ENCODE peak calls at places on chromosomes 12 and 14, in ten cellular contexts. B, X, U, I, M, T, O, C, N and Q are unnamed samples.

GRCh38 chr12:44794867-44795266 is 81.2 kb downstream of the NELL2 start:
- DNase-seq in B (no peak), X (no peak), U (no peak), I (no peak), M (no peak), T (no peak), O (no peak), C (no peak), N (no peak), Q (no peak)

GRCh38 chr14:73467377-73467776 is 9.0 kb upstream of the NUMB start:
- DNase-seq in B (peak; percentile 87), X (no peak), U (no peak), I (no peak), M (no peak), T (no peak), O (no peak), C (no peak), N (no peak), Q (no peak)

GRCh38 chr14:26917086-26917485 is 319.3 kb upstream of the NOVA1 start:
- DNase-seq in B (peak; percentile 72), X (no peak), U (peak; percentile 66), I (peak; percentile 1), M (peak; percentile 45), T (no peak), O (no peak), C (peak; percentile 40), N (peak; percentile 1), Q (no peak)

GRCh38 chr12:84913151-84913550 is 552 bp upstream of the SLC6A15 start:
- DNase-seq in B (no peak), X (no peak), U (peak; percentile 61), I (no peak), M (no peak), T (no peak), O (no peak), C (peak; percentile 10), N (peak; percentile 21), Q (no peak)

GRCh38 chr12:107223816-107224215 is 130.5 kb upstream of the CRY1 start:
- DNase-seq in B (peak; percentile 54), X (no peak), U (no peak), I (no peak), M (peak; percentile 20), T (no peak), O (no peak), C (no peak), N (no peak), Q (no peak)

GRCh38 chr14:62743569-62743968 is 301.7 kb downstream of the KCNH5 start:
- DNase-seq in B (no peak), X (no peak), U (peak; percentile 13), I (no peak), M (no peak), T (no peak), O (no peak), C (no peak), N (no peak), Q (no peak)

GRCh38 chr12:122499991-122500684 is 594 bp downstream of the ZCCHC8 start:
- DNase-seq in B (peak; percentile 86), X (peak; percentile 16), U (peak; percentile 60), I (peak; percentile 77), M (peak; percentile 70), T (peak; percentile 53), O (peak; percentile 90), C (peak; percentile 68), N (peak; percentile 68), Q (peak; percentile 51)

GRCh38 chr12:56079729-56080555 is at the start of gene ERBB3:
- DNase-seq in B (peak; percentile 90), X (peak; percentile 71), U (peak; percentile 92), I (peak; percentile 14), M (peak; percentile 89), T (peak; percentile 38), O (peak; percentile 60), C (peak; percentile 94), N (peak; percentile 84), Q (peak; percentile 92)

GRCh38 chr12:54000774-54001114 is 783 bp downstream of the HOXC9 start:
- DNase-seq in B (no peak), X (no peak), U (no peak), I (no peak), M (no peak), T (no peak), O (no peak), C (no peak), N (no peak), Q (no peak)

GRCh38 chr12:54001283-54002187 is 1.6 kb downstream of the HOXC9 start:
- DNase-seq in B (no peak), X (no peak), U (no peak), I (no peak), M (no peak), T (no peak), O (no peak), C (no peak), N (no peak), Q (no peak)

GRCh38 chr12:53998900-53999236 is 1.1 kb upstream of the HOXC9 start:
- DNase-seq in B (no peak), X (no peak), U (no peak), I (no peak), M (no peak), T (no peak), O (no peak), C (no peak), N (no peak), Q (no peak)

GRCh38 chr12:53999596-54000104 is 311 bp upstream of the HOXC9 start:
- DNase-seq in B (peak; percentile 93), X (peak; percentile 75), U (peak; percentile 77), I (no peak), M (no peak), T (no peak), O (no peak), C (no peak), N (peak; percentile 88), Q (no peak)

DNA sequence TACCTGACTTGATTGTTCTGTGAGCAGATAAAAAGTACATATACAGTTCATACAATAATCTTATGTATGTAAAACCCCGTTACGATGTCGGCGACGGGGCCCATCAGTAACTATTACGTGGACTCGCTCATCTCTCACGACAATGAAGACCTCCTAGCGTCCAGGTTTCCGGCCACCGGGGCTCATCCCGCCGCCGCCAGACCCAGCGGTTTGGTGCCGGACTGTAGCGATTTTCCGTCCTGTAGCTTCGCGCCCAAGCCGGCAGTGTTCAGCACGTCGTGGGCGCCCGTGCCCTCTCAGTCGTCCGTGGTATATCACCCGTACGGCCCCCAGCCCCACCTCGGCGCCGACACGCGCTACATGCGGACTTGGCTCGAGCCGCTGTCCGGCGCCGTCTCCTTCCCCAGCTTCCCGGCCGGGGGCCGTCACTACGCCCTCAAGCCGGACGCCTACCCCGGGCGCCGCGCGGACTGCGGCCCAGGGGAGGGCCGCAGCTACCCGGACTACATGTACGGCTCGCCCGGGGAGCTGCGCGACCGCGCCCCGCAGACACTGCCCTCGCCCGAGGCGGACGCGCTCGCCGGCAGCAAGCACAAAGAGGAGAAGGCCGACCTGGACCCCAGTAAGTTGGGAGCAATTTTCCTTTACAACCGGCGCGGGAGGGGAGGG is at the start of gene HOXC9:
- DNase-seq in B (peak; percentile 74), X (no peak), U (no peak), I (no peak), M (no peak), T (no peak), O (no peak), C (no peak), N (peak; percentile 75), Q (no peak)
- H3K9me2 ChIP-seq in B (no peaks in the 10 kb centered on the region), X (no peaks in the 10 kb centered on the region), U (no peaks in the 10 kb centered on the region), I (no peaks in the 10 kb centered on the region), M (no peaks in the 10 kb centered on the region), T (no peaks in the 10 kb centered on the region), O (no peaks in the 10 kb centered on the region), C (no peaks in the 10 kb centered on the region), N (no peaks in the 10 kb centered on the region), Q (no peaks in the 10 kb centered on the region)

GRCh38 chr12:108566452-108566851 is 4.1 kb downstream of the ISCU start:
- DNase-seq in B (no peak), X (no peak), U (no peak), I (no peak), M (no peak), T (no peak), O (no peak), C (no peak), N (no peak), Q (no peak)

GRCh38 chr12:108568653-108569154 is 6.3 kb downstream of the ISCU start:
- DNase-seq in B (no peak), X (no peak), U (no peak), I (peak; percentile 93), M (no peak), T (peak; percentile 97), O (no peak), C (no peak), N (no peak), Q (no peak)

GRCh38 chr12:108565976-108566375 is 3.6 kb downstream of the ISCU start:
- DNase-seq in B (peak; percentile 94), X (peak; percentile 80), U (no peak), I (peak; percentile 83), M (peak; percentile 96), T (peak; percentile 93), O (peak; percentile 78), C (no peak), N (peak; percentile 63), Q (peak; percentile 83)

GRCh38 chr12:108567388-108567787 is 5.0 kb downstream of the ISCU start:
- DNase-seq in B (no peak), X (no peak), U (no peak), I (no peak), M (no peak), T (no peak), O (no peak), C (no peak), N (no peak), Q (no peak)

DNA sequence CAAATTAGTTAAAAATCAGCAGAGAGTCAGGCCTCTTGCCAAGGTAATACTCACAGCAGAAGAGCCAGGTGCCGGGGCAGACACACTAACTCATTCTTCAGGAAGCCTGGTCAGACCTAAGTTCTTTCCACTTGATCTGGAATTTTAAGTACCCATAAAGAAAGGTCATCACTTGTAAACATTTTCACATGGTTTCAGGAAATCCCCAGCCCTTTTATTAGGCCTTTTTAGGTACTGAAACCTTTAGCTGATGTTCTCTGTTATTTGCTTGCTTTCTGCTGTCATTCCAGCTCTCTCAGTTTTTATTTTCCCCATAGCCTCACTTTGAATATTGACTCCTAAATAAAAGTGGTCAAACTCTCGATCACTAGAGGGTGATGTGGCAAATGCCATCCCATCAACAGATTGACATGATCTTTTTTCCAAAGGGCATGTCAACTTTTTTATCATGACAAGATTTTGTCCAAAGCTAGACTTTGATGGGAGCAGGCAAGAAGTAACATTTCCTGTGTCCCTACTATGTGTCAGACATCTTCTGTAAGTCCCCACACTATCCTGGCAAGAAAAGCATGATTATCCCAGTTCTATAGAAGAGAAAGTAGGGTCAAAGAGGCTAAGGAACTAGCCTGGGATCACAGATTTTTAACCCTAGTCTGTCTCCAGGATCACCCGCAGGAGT is 5.7 kb downstream of the ISCU start:
- DNase-seq in B (no peak), X (no peak), U (no peak), I (peak; percentile 17), M (no peak), T (peak; percentile 77), O (no peak), C (no peak), N (no peak), Q (no peak)
- H3K4me2 ChIP-seq in B (no peak overlapping the region), X (no peak overlapping the region), U (no peak overlapping the region), I (peak overlapping the region; percentile 83), M (no peak overlapping the region), T (peak overlapping the region; percentile 91), O (no peak overlapping the region), C (no peak overlapping the region), N (no peak overlapping the region), Q (no peak overlapping the region)

GRCh38 chr14:52977798-52978197 is 26.9 kb upstream of the FERMT2 start:
- DNase-seq in B (no peak), X (no peak), U (no peak), I (no peak), M (no peak), T (no peak), O (no peak), C (no peak), N (peak; percentile 56), Q (no peak)

DNA sequence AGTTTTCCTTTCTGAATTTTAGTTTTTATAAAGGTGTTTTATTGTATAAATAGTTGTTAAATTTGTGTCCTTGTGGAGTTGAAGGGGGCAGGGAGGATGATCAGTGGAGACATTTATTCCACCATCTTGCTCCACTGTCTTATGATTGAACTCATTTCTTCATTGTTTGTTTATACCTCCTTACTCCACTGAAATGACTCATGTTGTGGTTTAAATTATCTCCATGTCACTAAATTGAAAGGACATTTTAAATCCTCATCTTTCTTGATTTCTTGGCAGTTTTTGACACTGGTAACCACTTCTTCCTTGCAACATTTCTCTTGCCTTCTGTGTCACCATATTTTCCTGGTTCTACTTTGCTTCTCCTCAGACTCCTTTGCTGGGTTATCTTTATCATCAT is 23.6 kb upstream of the FERMT2 start:
- DNase-seq in B (peak; percentile 15), X (no peak), U (no peak), I (no peak), M (peak; percentile 54), T (no peak), O (no peak), C (no peak), N (no peak), Q (no peak)
- H3K9me2 ChIP-seq in B (no peaks in the 10 kb centered on the region), X (no peaks in the 10 kb centered on the region), U (no peaks in the 10 kb centered on the region), I (no peaks in the 10 kb centered on the region), M (no peaks in the 10 kb centered on the region), T (no peaks in the 10 kb centered on the region), O (no peaks in the 10 kb centered on the region), C (no peaks in the 10 kb centered on the region), N (no peaks in the 10 kb centered on the region), Q (no peaks in the 10 kb centered on the region)

GRCh38 chr14:102902523-102903247 is 19.8 kb upstream of the AMN start:
- DNase-seq in B (no peak), X (no peak), U (no peak), I (no peak), M (no peak), T (no peak), O (no peak), C (no peak), N (peak; percentile 16), Q (no peak)
- H3K4me2 ChIP-seq in B (no peak overlapping the region), X (no peak overlapping the region), U (no peak overlapping the region), I (peak overlapping the region; percentile 72), M (no peak overlapping the region), T (peak overlapping the region; percentile 87), O (peak overlapping the region; percentile 73), C (no peak overlapping the region), N (no peak overlapping the region), Q (no peak overlapping the region)